ENCODE peak calls at places on chromosomes 12 and 14, in six cellular contexts. S, H, L, G, Y and N are unnamed samples.

GRCh38 chr12:115963030-115963480 is 314.4 kb downstream of the MED13L start:
- DNase-seq in G (no peak), H (peak), S (no peak), Y (no peak), L (no peak), N (no peak)

GRCh38 chr14:59482471-59483331 is 1.5 kb downstream of the L3HYPDH start:
- DNase-seq in G (no peak), H (peak), Y (no peak), S (no peak), L (peak), N (no peak)

GRCh38 chr14:35420036-35420811 is 15.7 kb upstream of the NFKBIA start:
- DNase-seq in G (no peak), L (no peak), Y (no peak), H (peak), S (no peak), N (no peak)

GRCh38 chr12:57815177-57816000 is 3.1 kb downstream of the AVIL start:
- DNase-seq in L (no peak), S (no peak), G (peak), H (no peak), Y (no peak), N (no peak)

GRCh38 chr14:35215110-35215872 is 76.9 kb upstream of the PSMA6 start:
- DNase-seq in Y (no peak), L (peak), S (peak), H (peak), G (no peak), N (no peak)

GRCh38 chr14:92926180-92926845 is 3.4 kb downstream of the CHGA start:
- DNase-seq in L (no peak), H (no peak), G (no peak), Y (no peak), S (no peak), N (no peak)

GRCh38 chr14:52703664-52704063 is 3.3 kb upstream of the PSMC6 start:
- DNase-seq in L (no peak), S (no peak), Y (no peak), G (no peak), H (no peak), N (no peak)

GRCh38 chr14:21526672-21527319 is 650 bp upstream of the SALL2 start:
- DNase-seq in L (no peak), H (no peak), G (no peak), Y (peak), S (no peak), N (no peak)

GRCh38 chr12:25882266-25882665 is 76.2 kb upstream of the RASSF8 start:
- DNase-seq in L (no peak), H (no peak), S (no peak), G (no peak), Y (no peak), N (no peak)

GRCh38 chr14:66645716-66646115 is 137.8 kb downstream of the GPHN start:
- DNase-seq in G (no peak), L (no peak), Y (no peak), H (no peak), S (no peak), N (no peak)

GRCh38 chr14:34227834-34228662 is 234.0 kb downstream of the SPTSSA start:
- DNase-seq in G (no peak), Y (peak), L (peak), S (peak), H (no peak), N (no peak)

GRCh38 chr12:112408621-112409020 is 784 bp downstream of the RPL6 start:
- DNase-seq in H (no peak), Y (no peak), S (no peak), L (no peak), G (no peak), N (no peak)

GRCh38 chr12:48379784-48380183 is 29.1 kb upstream of the ZNF641 start:
- DNase-seq in L (no peak), G (no peak), Y (no peak), S (no peak), H (no peak), N (no peak)

GRCh38 chr14:76306131-76306530 is 69.8 kb upstream of the ESRRB start:
- DNase-seq in Y (no peak), G (no peak), H (no peak), L (no peak), S (no peak), N (peak)

GRCh38 chr14:100393362-100393761 is 70.2 kb downstream of the SLC25A47 start:
- DNase-seq in G (no peak), Y (no peak), H (no peak), L (no peak), S (no peak), N (no peak)

GRCh38 chr14:20686386-20687143 is 2.0 kb upstream of the ANG start:
- DNase-seq in S (no peak), G (no peak), H (no peak), L (no peak), Y (no peak), N (no peak)

GRCh38 chr14:60753264-60754126 is 18.9 kb downstream of the MNAT1 start:
- DNase-seq in L (no peak), H (peak), S (peak), G (no peak), Y (no peak), N (no peak)

DNA sequence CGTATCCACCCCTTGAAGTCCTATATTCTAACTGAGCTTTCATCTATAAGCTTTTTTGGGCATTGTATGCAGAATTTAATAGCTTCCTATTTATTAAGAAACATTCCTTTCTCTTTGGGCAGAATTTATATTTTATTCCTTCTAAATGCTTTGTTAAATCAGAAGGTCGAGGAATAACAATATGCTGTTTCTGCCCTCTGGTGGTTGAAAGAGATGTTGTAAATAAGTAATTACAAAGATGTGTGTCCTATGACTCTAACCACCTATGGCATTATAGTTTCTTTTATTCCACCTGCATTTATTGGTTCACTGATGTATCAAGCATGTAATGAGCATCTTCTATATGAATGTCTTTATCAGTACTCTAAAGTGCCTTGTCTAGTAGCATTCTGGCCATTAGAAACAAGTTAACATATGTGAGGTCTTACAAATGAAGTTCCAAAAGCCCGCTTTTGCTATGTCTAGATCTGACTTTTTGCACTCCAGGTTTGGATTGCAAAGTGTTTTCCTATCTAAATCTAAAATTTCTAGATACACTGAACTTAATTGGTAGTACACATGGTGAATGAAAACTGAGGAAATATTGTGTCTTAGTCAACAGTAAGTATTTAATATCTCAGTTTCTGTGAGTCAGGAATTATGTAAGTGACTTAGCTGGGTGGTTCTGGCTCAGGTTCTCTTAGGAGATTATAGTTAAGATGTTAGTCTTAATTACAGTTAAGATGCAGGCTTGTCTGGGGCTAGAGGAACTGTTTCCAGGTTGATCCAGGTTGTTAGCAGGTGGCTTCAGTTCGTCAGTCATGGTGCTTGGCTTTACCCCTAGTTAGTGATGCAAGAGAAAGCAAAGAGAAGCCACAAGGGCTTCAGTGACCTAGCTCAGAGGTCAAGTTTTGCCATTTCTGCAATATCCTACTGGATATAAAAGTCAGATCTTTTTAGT is 57.5 kb downstream of the PLEKHA5 start:
- DNase-seq in L (no peak), Y (no peak), H (no peak), S (no peak), G (no peak), N (no peak)
- TF ChIP-seq CTCF in L (peak), Y (peak), H (peak), S (peak), G (peak), N (peak)

DNA sequence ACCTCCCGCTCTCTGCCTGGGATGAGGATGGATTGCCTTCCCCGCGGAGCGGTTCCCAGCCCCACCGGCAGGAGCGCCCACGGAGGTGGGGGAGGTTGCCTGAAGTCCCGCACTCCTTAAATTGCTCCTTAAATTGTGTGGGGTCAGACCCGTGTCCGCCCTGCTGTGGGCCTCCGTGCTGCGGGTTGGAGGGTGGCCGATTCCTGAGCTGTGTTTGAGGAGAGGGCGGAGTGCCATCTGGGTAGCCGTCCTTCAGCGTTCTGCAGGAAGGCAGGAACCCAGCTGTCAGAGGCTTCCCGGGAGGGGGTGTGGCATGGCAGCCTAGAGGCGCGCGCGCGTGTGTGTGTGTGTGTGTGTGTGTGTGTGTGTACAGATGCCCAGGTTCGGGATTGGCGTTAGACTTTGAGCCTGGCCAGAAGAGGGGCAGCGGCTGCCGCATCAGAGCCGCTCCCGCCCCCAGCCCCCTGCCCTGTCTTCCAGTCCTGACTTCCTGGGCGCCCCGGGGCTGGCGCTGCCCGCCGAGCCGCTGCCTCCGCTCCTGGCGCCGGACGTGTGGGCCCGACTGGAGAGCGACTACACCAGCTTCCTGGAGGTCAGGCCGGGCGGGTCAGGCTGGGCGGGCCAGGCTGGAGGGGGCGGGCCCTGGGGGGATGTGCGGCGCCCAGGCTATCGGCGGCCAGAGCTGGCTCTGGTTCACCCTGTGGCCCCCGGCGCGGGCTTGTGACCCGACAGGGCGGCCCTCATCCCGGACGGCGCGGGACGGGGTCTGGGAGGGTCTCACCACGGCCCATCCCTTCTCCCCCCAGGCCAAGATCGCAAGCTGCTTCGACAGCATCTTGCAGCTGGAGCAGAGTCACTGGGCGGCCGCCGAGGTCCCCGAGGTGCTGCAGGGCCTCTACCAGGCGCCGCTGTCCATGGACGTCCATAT is 9.2 kb downstream of the EXOC3L4 start:
- DNase-seq in Y (no peak), H (no peak), G (no peak), L (no peak), S (peak), N (no peak)
- TF ChIP-seq CTCF in Y (no peak), H (peak), G (no peak), L (no peak), S (no peak), N (no peak)

GRCh38 chr14:30610719-30611388 is 11.3 kb upstream of the SCFD1 start:
- DNase-seq in Y (peak), L (peak), S (peak), G (no peak), H (no peak), N (no peak)
- TF ChIP-seq CTCF in Y (no peak), L (no peak), S (no peak), G (no peak), H (peak), N (peak)

GRCh38 chr12:45259732-45260480 is 44.0 kb downstream of the ANO6 start:
- DNase-seq in Y (no peak), H (no peak), L (no peak), S (no peak), G (no peak), N (no peak)

GRCh38 chr12:45260481-45260824 is 44.6 kb downstream of the ANO6 start:
- DNase-seq in H (no peak), Y (no peak), L (no peak), S (no peak), G (no peak), N (no peak)

GRCh38 chr12:45260854-45261253 is 45.0 kb downstream of the ANO6 start:
- DNase-seq in L (no peak), H (no peak), S (no peak), G (no peak), Y (no peak), N (no peak)

GRCh38 chr12:45254254-45254653 is 38.4 kb downstream of the ANO6 start:
- DNase-seq in S (no peak), G (no peak), H (no peak), L (no peak), Y (no peak), N (no peak)

GRCh38 chr12:45257185-45257585 is 41.3 kb downstream of the ANO6 start:
- DNase-seq in Y (no peak), S (peak), H (no peak), L (no peak), G (no peak), N (no peak)
- TF ChIP-seq CTCF in Y (no peak), S (no peak), H (no peak), L (no peak), G (no peak), N (no peak)